ENCODE peak calls at places on chromosomes 3 and 15, in nine cellular contexts. L is progenitor cell of endocrine pancreas, A is HEK293T, I is islet precursor cell, S is fibroblast of the aortic adventitia, N is endothelial cell, E is GM20000, J is C1 segment of cervical spinal cord, G is dermis blood vessel endothelial cell. K is an unnamed sample.

GRCh38 chr3:38165722-38166387 is 518 bp downstream of the OXSR1 start:
- DNase-seq in L (peak), A (no peak), I (no peak), S (peak), N (no peak), E (no peak), J (no peak), G (peak), K (no peak)

GRCh38 chr3:109532257-109533216 is 195.2 kb upstream of the DPPA4 start:
- DNase-seq in L (peak), A (no peak), I (peak), S (peak), N (peak), E (no peak), J (peak), G (peak), K (peak)

GRCh38 chr3:132545471-132545870 is 51.6 kb upstream of the ACKR4 start:
- DNase-seq in L (no peak), A (no peak), I (no peak), S (peak), N (no peak), E (no peak), J (no peak), G (no peak), K (no peak)

GRCh38 chr15:88881781-88882180 is 13.6 kb downstream of the HAPLN3 start:
- DNase-seq in L (no peak), A (no peak), I (no peak), S (no peak), N (no peak), E (no peak), J (no peak), G (no peak), K (no peak)

GRCh38 chr3:176816937-176817336 is 380.3 kb downstream of the TBL1XR1 start:
- DNase-seq in L (no peak), A (no peak), I (no peak), S (no peak), N (no peak), E (no peak), J (no peak), G (no peak), K (no peak)

GRCh38 chr15:68518785-68519430 is 59.9 kb upstream of the CORO2B start:
- DNase-seq in L (no peak), A (no peak), I (no peak), S (no peak), N (no peak), E (no peak), J (no peak), G (no peak), K (no peak)

GRCh38 chr3:21888656-21889055 is 137.6 kb upstream of the ZNF385D start:
- DNase-seq in L (no peak), A (no peak), I (no peak), S (no peak), N (no peak), E (no peak), J (no peak), G (no peak), K (no peak)

GRCh38 chr3:174342941-174343431 is 516.1 kb upstream of the NAALADL2 start:
- DNase-seq in L (no peak), A (no peak), I (peak), S (peak), N (no peak), E (no peak), J (no peak), G (no peak), K (no peak)

GRCh38 chr15:51756482-51756881 is 5.1 kb downstream of the TMOD2 start:
- DNase-seq in L (no peak), A (no peak), I (no peak), S (no peak), N (no peak), E (no peak), J (no peak), G (no peak), K (no peak)

GRCh38 chr3:67215690-67216089 is 217.6 kb downstream of the KBTBD8 start:
- DNase-seq in L (no peak), A (no peak), I (no peak), S (no peak), N (no peak), E (no peak), J (no peak), G (no peak), K (no peak)

GRCh38 chr3:48685603-48686511 is at the start of gene NCKIPSD:
- DNase-seq in L (peak), A (peak), I (peak), S (peak), N (peak), E (peak), J (peak), G (peak), K (no peak)

GRCh38 chr3:46400000-46400734 is 6.7 kb downstream of the CCR5AS start:
- DNase-seq in L (no peak), A (no peak), I (no peak), S (peak), N (no peak), E (no peak), J (no peak), G (no peak), K (no peak)

GRCh38 chr15:50051811-50052419 is 67.1 kb downstream of the ATP8B4 start:
- DNase-seq in L (no peak), A (peak), I (peak), S (peak), N (peak), E (peak), J (peak), G (peak), K (no peak)

GRCh38 chr15:34737379-34737928 is 17.3 kb downstream of the GJD2 start:
- DNase-seq in L (no peak), A (no peak), I (no peak), S (no peak), N (no peak), E (no peak), J (no peak), G (no peak), K (no peak)

GRCh38 chr15:38042707-38043445 is 108.4 kb downstream of the TMCO5A start:
- DNase-seq in L (no peak), A (no peak), I (no peak), S (no peak), N (peak), E (no peak), J (no peak), G (no peak), K (no peak)

GRCh38 chr15:67076147-67076843 is 10.9 kb downstream of the SMAD3 start:
- DNase-seq in L (no peak), A (no peak), I (peak), S (peak), N (no peak), E (peak), J (no peak), G (peak), K (no peak)

GRCh38 chr3:173584093-173584833 is 186.7 kb downstream of the NLGN1 start:
- DNase-seq in L (no peak), A (peak), I (peak), S (peak), N (peak), E (peak), J (no peak), G (peak), K (peak)

GRCh38 chr3:141399979-141400971 is 32.0 kb downstream of the ZBTB38 start:
- DNase-seq in L (no peak), A (no peak), I (no peak), S (peak), N (no peak), E (peak), J (no peak), G (no peak), K (no peak)

GRCh38 chr3:2511356-2511755 is 412.7 kb downstream of the CNTN4 start:
- DNase-seq in L (no peak), A (no peak), I (no peak), S (no peak), N (no peak), E (no peak), J (no peak), G (no peak), K (no peak)

GRCh38 chr3:50612973-50613851 is 1.6 kb upstream of the CISH start:
- DNase-seq in L (no peak), A (no peak), I (no peak), S (no peak), N (no peak), E (no peak), J (no peak), G (no peak), K (no peak)

K was measured in H1.